ENCODE peak calls at places on chromosome 1, in four cellular contexts. V is stimulated activated CD8-positive, alpha-beta memory T cell treated with anti-CD3 and anti-CD28 coated beads, Interleukin-4, amount 100 ng/mL, for 24 hours; M is CD8-positive, alpha-beta memory T cell; O is stimulated activated CD4-positive, alpha-beta T cell treated with anti-CD3 and anti-CD28 coated beads, Interleukin-4, amount 100 ng/mL, for 4 hours. B is an unnamed sample.
A peak's percentile ranks its signal among the peaks of the same experiment; 100 is the strongest.

GRCh38 chr1:19815801-19816736 is 986 bp upstream of the RNF186 start:
- DNase-seq in V (no peak), M (no peak), O (no peak), B (no peak)

GRCh38 chr1:169115891-169116585 is 9.5 kb downstream of the ATP1B1 start:
- DNase-seq in V (no peak), M (no peak), O (no peak), B (no peak)

GRCh38 chr1:31447210-31447609 is 34.2 kb downstream of the SERINC2 start:
- DNase-seq in M (no peak), O (no peak), V (no peak), B (no peak)

GRCh38 chr1:97070366-97070765 is 348.8 kb downstream of the PTBP2 start:
- DNase-seq in M (no peak), O (no peak), V (no peak), B (no peak)

GRCh38 chr1:36912365-36912840 is 121.9 kb downstream of the GRIK3 start:
- DNase-seq in V (no peak), O (no peak), M (no peak), B (no peak)

GRCh38 chr1:7302873-7303272 is 468.2 kb upstream of the VAMP3 start:
- DNase-seq in O (no peak), V (no peak), M (no peak), B (no peak)

GRCh38 chr1:192927496-192927895 is 118.7 kb downstream of the RGS2 start:
- DNase-seq in M (no peak), V (no peak), O (no peak), B (no peak)

GRCh38 chr1:39525366-39526165 is 34.1 kb downstream of the BMP8A start:
- DNase-seq in M (peak; percentile 58), O (no peak), V (peak; percentile 15), B (no peak)

GRCh38 chr1:235319255-235319654 is 8.7 kb downstream of the ARID4B start:
- DNase-seq in V (no peak), O (no peak), M (no peak), B (no peak)

GRCh38 chr1:34808051-34808810 is 15.4 kb downstream of the GJA4 start:
- DNase-seq in M (no peak), O (no peak), V (no peak), B (no peak)

B was measured in activated T-helper 9 cell treated with anti-CD3 and anti-CD28 coated beads, Interleukin-2, amount 50 U/mL, for 16 hours.